ENCODE peak calls at places on chromosomes 11 and 22, in four cellular contexts. D is GM12878, P is K562, U is HL-60. G is an unnamed sample.

GRCh38 chr11:131311746-131312145 is 58.7 kb upstream of the NTM start:
- DNase-seq in D (no peak), P (no peak), U (no peak), G (no peak)

GRCh38 chr11:22633354-22633902 is 7.8 kb upstream of the FANCF start:
- DNase-seq in D (no peak), U (no peak), P (no peak), G (no peak)

GRCh38 chr11:27703453-27703852 is 3.2 kb upstream of the BDNF start:
- DNase-seq in U (no peak), P (no peak), D (no peak), G (no peak)

GRCh38 chr22:37607912-37608476 is 640 bp upstream of the GGA1 start:
- DNase-seq in D (peak; percentile 94), U (no peak), P (peak; percentile 83), G (no peak)

GRCh38 chr11:64720640-64721358 is 2.2 kb downstream of the NRXN2 start:
- DNase-seq in P (no peak), U (no peak), D (no peak), G (no peak)

GRCh38 chr11:33256031-33256807 is 962 bp upstream of the HIPK3 start:
- DNase-seq in D (no peak), U (no peak), P (peak; percentile 14), G (no peak)

GRCh38 chr11:95650271-95650670 is 139.3 kb downstream of the FAM76B start:
- DNase-seq in D (no peak), U (peak; percentile 41), P (no peak), G (no peak)

GRCh38 chr11:59273008-59273841 is 60.5 kb upstream of the MPEG1 start:
- DNase-seq in P (no peak), D (peak; percentile 79), U (peak; percentile 85), G (no peak)

GRCh38 chr22:41976070-41976901 is 7.0 kb downstream of the SEPTIN3 start:
- DNase-seq in U (peak; percentile 13), D (no peak), P (no peak), G (peak; percentile 54)

GRCh38 chr11:9565822-9566560 is 7.5 kb upstream of the WEE1 start:
- DNase-seq in U (peak; percentile 23), D (peak; percentile 84), P (peak; percentile 88), G (peak; percentile 32)

GRCh38 chr22:44360306-44360685 is 47.5 kb upstream of the SHISAL1 start:
- DNase-seq in U (no peak), P (no peak), D (no peak), G (no peak)

GRCh38 chr11:27433742-27434141 is 38.8 kb downstream of the LGR4 start:
- DNase-seq in D (no peak), P (no peak), U (no peak), G (no peak)

GRCh38 chr11:79371152-79371551 is 69.7 kb downstream of the TENM4 start:
- DNase-seq in U (no peak), D (no peak), P (no peak), G (no peak)

GRCh38 chr22:31337178-31337577 is 9.0 kb downstream of the PATZ1 start:
- DNase-seq in D (no peak), P (no peak), U (no peak), G (no peak)

GRCh38 chr11:32947985-32948384 is 55.4 kb downstream of the QSER1 start:
- DNase-seq in D (no peak), P (no peak), U (no peak), G (no peak)

GRCh38 chr11:3153291-3153861 is 11.7 kb downstream of the OSBPL5 start:
- DNase-seq in U (peak; percentile 76), P (no peak), D (no peak), G (no peak)

GRCh38 chr11:12291313-12291712 is 86.1 kb upstream of the PARVA start:
- DNase-seq in U (no peak), D (no peak), P (no peak), G (no peak)
- TF ChIP-seq SPI1 in U (no peak), D (no peak), P (no peak), G (no peak)

GRCh38 chr11:47946682-47947575 is 33.4 kb upstream of the PTPRJ start:
- DNase-seq in P (peak; percentile 88), U (peak; percentile 96), D (no peak), G (no peak)

GRCh38 chr11:47944555-47945128 is 35.7 kb upstream of the PTPRJ start:
- DNase-seq in P (no peak), U (no peak), D (no peak), G (no peak)

GRCh38 chr11:47950396-47950795 is 30.0 kb upstream of the PTPRJ start:
- DNase-seq in P (no peak), D (peak; percentile 11), U (no peak), G (no peak)

GRCh38 chr11:47943721-47944554 is 36.4 kb upstream of the PTPRJ start:
- DNase-seq in P (peak; percentile 88), D (no peak), U (no peak), G (no peak)

DNA sequence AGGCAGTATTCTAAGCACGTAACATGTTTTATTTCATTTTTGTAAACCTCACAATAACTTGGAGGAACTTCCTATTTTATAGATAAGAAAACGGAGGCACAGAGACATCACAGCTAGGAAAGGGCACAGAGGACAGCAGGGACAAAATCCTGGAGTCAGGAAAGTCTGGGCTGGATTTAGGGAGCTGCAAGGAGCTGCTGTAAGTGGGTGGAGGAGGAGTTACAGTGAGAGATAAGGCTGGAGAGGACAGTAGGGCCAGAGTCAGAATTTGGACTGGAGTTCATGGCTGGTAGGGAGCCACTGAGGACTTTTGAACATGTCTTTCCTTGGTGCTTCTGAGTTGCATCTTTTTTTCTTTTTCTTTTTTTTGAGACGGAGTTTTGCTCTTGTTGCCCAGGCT is 32.2 kb upstream of the PTPRJ start:
- DNase-seq in U (no peak), P (peak; percentile 78), D (no peak), G (no peak)
- TF ChIP-seq SPI1 in U (no peak), P (no peak), D (no peak), G (no peak)

GRCh38 chr11:1751521-1751921 is 1.1 kb upstream of the IFITM10 start:
- DNase-seq in D (no peak), U (no peak), P (no peak), G (no peak)
- TF ChIP-seq SPI1 in D (no peak), U (no peak), P (no peak), G (no peak)

GRCh38 chr11:129331217-129331616 is 44.4 kb upstream of the BARX2 start:
- DNase-seq in D (no peak), U (no peak), P (no peak), G (no peak)
- TF ChIP-seq SPI1 in D (no peak), U (no peak), P (no peak), G (no peak)

GRCh38 chr11:35005156-35005780 is 88.8 kb downstream of the PDHX start:
- DNase-seq in U (no peak), P (no peak), D (no peak), G (no peak)

GRCh38 chr11:35007277-35007676 is 90.9 kb downstream of the PDHX start:
- DNase-seq in D (peak; percentile 80), U (no peak), P (no peak), G (no peak)

GRCh38 chr11:35003658-35004057 is 87.2 kb downstream of the PDHX start:
- DNase-seq in P (no peak), D (no peak), U (no peak), G (no peak)

GRCh38 chr11:35009191-35009940 is 92.9 kb downstream of the PDHX start:
- DNase-seq in U (no peak), D (no peak), P (no peak), G (no peak)

GRCh38 chr11:35006389-35007128 is 90.1 kb downstream of the PDHX start:
- DNase-seq in D (peak; percentile 95), U (peak; percentile 55), P (no peak), G (no peak)
- TF ChIP-seq SPI1 in D (peak; percentile 99), U (peak; percentile 76), P (no peak), G (peak; percentile 98)

GRCh38 chr11:119432484-119433368 is 9.8 kb upstream of the THY1 start:
- DNase-seq in U (no peak), D (no peak), P (no peak), G (no peak)
- TF ChIP-seq SPI1 in U (no peak), D (no peak), P (no peak), G (no peak)

GRCh38 chr11:117172678-117173421 is 5.7 kb upstream of the SIDT2 start:
- DNase-seq in P (peak; percentile 67), U (no peak), D (no peak), G (no peak)
- TF ChIP-seq SPI1 in P (peak; percentile 60), U (no peak), D (no peak), G (no peak)

DNA sequence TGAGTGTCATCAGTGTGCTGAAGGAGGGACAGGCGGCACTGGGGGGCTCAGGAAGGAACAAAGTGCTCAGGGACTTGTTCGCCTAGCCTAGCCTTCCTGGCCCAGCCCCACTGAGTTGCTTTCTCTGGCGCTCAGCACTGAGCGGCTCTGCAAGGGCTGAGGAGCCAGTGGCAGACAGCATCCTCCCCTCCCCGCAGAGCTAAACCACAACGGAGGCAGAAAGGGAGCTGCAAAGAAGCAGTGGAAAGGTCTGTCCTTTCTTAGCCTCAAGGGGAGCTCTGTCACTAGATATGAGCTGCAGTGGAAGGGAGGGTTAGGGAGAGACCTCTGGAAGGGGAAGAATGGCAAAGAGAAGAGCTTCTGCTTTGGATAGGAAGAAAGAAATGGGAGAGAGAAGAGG is 89.7 kb upstream of the PHOX2A start:
- DNase-seq in P (peak; percentile 47), D (no peak), U (peak; percentile 85), G (peak; percentile 35)
- TF ChIP-seq SPI1 in P (no peak), D (no peak), U (no peak), G (no peak)

DNA sequence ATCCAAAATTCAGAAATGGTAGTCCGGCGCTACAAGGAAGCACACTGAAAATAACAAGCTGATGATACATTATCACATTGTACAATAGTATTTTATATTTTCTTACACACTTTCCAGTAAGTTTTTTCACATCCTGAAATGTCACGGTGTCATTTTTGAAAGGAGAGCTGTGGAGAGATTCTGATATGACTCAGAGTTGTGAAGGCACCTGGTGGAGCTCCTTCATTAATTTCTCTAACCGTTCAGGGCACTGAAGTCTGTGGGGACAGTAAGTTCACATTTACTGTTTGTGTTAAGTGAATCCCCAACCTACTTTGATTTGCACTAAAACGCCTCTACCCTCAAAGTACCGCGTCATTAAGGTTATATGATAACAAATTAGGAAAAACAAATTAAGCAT is 13.3 kb downstream of the LDHAL6A start:
- DNase-seq in D (no peak), U (no peak), P (no peak), G (no peak)
- TF ChIP-seq SPI1 in D (no peak), U (no peak), P (no peak), G (no peak)

DNA sequence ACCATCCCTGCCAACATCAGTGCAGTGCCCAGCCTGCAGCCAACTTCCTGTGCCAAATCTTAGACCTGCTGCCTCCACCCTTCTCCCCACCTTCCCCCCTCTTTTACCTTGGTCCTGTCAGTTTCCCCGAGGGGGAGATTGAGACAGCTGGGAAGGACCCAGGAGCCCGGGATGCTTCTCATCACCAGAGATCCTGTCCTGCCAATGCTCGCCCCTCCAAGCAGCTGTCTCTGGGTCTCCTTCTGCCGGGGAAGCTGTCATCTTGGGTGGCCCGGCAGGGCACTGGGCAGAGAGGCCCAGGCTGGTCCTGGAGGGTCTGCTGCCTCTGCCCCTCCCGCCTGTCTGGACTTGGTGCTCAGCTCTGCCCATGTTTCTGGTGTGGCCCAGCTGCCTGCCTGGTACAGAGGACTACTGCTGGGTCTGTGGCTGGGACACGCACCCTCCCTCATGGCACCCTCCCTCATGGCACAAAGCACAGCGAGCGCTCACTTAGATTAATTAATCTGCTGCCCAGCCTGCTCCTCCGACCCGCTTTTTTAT is 60.4 kb upstream of the THY1 start:
- DNase-seq in D (no peak), P (no peak), U (no peak), G (no peak)
- TF ChIP-seq SPI1 in D (no peak), P (no peak), U (no peak), G (no peak)